ENCODE peak calls at places on chromosomes 13 and 19, in five cellular contexts. S is mucosa of descending colon, R is IMR-90, O is psoas muscle, D is hepatocyte. T is an unnamed sample.

GRCh38 chr19:53057904-53058579 is 13.5 kb downstream of the ERVV-2 start:
- DNase-seq in S (no peak), R (no peak), O (no peak), D (peak), T (no peak)

GRCh38 chr19:1247747-1248453 is 483 bp upstream of the MIDN start:
- DNase-seq in S (peak), R (peak), O (peak), D (peak), T (no peak)

GRCh38 chr13:50840327-50840726 is 3.2 kb downstream of the DLEU7 start:
- DNase-seq in S (no peak), R (no peak), O (no peak), D (no peak), T (no peak)

GRCh38 chr19:32550666-32551065 is 30.3 kb upstream of the PDCD5 start:
- DNase-seq in S (no peak), R (no peak), O (no peak), D (no peak), T (no peak)

GRCh38 chr13:111411186-111411858 is 90.9 kb downstream of the TEX29 start:
- DNase-seq in S (no peak), R (no peak), O (no peak), D (no peak), T (no peak)

GRCh38 chr19:55269299-55269698 is 10.5 kb upstream of the PPP6R1 start:
- DNase-seq in S (no peak), R (no peak), O (no peak), D (no peak), T (no peak)

GRCh38 chr13:78428646-78429045 is 174.7 kb downstream of the POU4F1 start:
- DNase-seq in S (no peak), R (no peak), O (no peak), D (no peak), T (no peak)

GRCh38 chr19:31991984-31992655 is 353.3 kb upstream of the ZNF507 start:
- DNase-seq in S (no peak), R (no peak), O (no peak), D (no peak), T (no peak)

GRCh38 chr13:73544175-73544574 is 485.4 kb downstream of the KLF5 start:
- DNase-seq in S (no peak), R (no peak), O (no peak), D (no peak), T (no peak)

GRCh38 chr13:95834134-95834765 is 157.3 kb downstream of the DNAJC3 start:
- DNase-seq in S (peak), R (peak), O (peak), D (peak), T (no peak)

GRCh38 chr13:106533101-106533939 is 2.1 kb downstream of the EFNB2 start:
- DNase-seq in S (peak), R (peak), O (peak), D (peak), T (peak)

GRCh38 chr13:64293923-64294322 is 2878.3 kb upstream of the PCDH20 start:
- DNase-seq in S (no peak), R (peak), O (no peak), D (no peak), T (no peak)

GRCh38 chr13:27868639-27869435 is 51.0 kb upstream of the PDX1 start:
- DNase-seq in S (no peak), R (peak), O (no peak), D (peak), T (no peak)

GRCh38 chr13:29260684-29261083 is 334.8 kb downstream of the SLC7A1 start:
- DNase-seq in S (no peak), R (no peak), O (no peak), D (peak), T (no peak)

GRCh38 chr19:1373534-1374249 is 10.0 kb upstream of the NDUFS7 start:
- DNase-seq in S (no peak), R (peak), O (no peak), D (peak), T (no peak)

GRCh38 chr13:112065521-112065866 is 1.5 kb upstream of the SOX1 start:
- DNase-seq in S (no peak), R (no peak), O (no peak), D (no peak), T (no peak)

GRCh38 chr13:44197791-44198770 is 175.5 kb upstream of the SERP2 start:
- DNase-seq in S (no peak), R (peak), O (no peak), D (no peak), T (no peak)

GRCh38 chr13:44193731-44194130 is 179.9 kb upstream of the SERP2 start:
- DNase-seq in S (no peak), R (no peak), O (no peak), D (no peak), T (no peak)

GRCh38 chr13:44198826-44199225 is 174.8 kb upstream of the SERP2 start:
- DNase-seq in S (no peak), R (no peak), O (no peak), D (no peak), T (no peak)

GRCh38 chr13:44196186-44196751 is 177.4 kb upstream of the SERP2 start:
- DNase-seq in S (no peak), R (no peak), O (no peak), D (no peak), T (no peak)

GRCh38 chr13:44199627-44200207 is 173.9 kb upstream of the SERP2 start:
- DNase-seq in S (no peak), R (no peak), O (peak), D (peak), T (no peak)
- TF ChIP-seq CTCF in S (no peak), R (no peak), O (no peak), D (no peak), T (no peak)

DNA sequence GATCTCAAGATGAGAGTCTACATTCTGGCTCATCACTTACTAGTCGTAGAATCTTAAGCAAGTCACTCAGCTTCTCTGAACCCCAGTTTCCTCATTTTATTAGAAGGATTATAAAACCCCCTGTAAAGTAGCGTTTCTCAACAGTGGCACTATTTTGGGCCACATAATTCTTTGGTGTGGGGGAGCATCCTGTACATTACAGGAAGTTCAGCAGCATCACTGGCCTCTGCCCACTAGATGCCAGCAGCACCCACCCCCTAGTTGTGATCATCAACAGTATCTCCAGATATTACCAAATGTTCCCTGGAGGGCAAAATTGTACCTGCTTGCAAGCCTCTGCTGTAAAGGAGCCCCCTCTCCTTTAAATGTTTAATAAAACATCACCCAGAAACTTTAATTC is 22.6 kb downstream of the STARD13 start:
- DNase-seq in S (no peak), R (no peak), O (no peak), D (no peak), T (no peak)
- TF ChIP-seq CTCF in S (no peak), R (peak), O (no peak), D (no peak), T (no peak)

DNA sequence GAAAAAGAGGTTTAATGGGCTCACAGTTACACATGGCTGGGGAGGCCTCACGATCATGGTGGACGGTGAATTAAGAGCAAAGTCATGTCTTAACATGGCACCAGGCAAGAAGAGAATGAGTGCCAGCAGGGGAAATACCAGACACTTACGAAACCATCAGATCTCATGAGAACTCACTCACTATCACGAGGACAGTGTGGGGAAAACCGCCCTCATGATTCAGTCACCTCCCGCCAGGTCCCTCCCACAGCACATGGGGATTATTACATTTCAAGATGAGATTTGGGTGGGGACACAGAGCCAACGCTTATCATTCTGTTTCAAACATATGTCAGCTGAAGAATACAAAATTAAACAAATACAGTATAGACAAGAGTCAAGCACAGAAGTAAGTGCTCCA is 165.1 kb downstream of the PCCA start:
- DNase-seq in S (no peak), R (no peak), O (no peak), D (no peak), T (no peak)
- TF ChIP-seq CTCF in S (no peak), R (no peak), O (no peak), D (no peak), T (no peak)

GRCh38 chr13:101576452-101576851 is 124.0 kb downstream of the ITGBL1 start:
- DNase-seq in S (no peak), R (peak), O (no peak), D (no peak), T (no peak)

GRCh38 chr13:101579291-101579802 is 126.9 kb downstream of the ITGBL1 start:
- DNase-seq in S (no peak), R (peak), O (no peak), D (peak), T (no peak)

GRCh38 chr13:101572456-101572855 is 120.0 kb downstream of the ITGBL1 start:
- DNase-seq in S (no peak), R (peak), O (no peak), D (no peak), T (no peak)

GRCh38 chr13:101575591-101575990 is 123.1 kb downstream of the ITGBL1 start:
- DNase-seq in S (no peak), R (no peak), O (no peak), D (no peak), T (no peak)

DNA sequence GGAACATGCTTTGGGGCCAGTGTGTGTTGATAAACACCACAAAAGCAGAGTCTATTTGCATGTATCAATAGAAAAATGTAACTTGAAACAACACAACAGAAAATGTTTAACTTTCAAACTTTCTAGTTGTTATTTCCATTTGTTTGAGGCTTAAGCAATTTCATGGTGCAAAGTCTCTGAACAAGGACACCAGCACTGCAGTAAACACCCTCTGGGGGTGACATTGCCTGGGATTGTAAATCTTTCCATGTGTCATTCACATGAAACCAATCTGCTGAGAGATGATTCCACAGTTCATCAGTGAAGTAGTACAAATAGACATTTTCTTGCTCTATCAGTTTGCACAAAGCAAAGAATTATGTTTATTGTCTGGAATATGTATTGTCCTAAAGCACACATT is 124.5 kb downstream of the ITGBL1 start:
- DNase-seq in S (no peak), R (no peak), O (no peak), D (peak), T (no peak)
- TF ChIP-seq CTCF in S (no peak), R (no peak), O (no peak), D (no peak), T (no peak)

GRCh38 chr13:110108348-110109139 is 198.4 kb downstream of the COL4A1 start:
- DNase-seq in S (peak), R (peak), O (peak), D (peak), T (peak)

GRCh38 chr13:110109910-110110309 is 197.0 kb downstream of the COL4A1 start:
- DNase-seq in S (peak), R (peak), O (peak), D (peak), T (peak)

GRCh38 chr13:110109140-110109783 is 197.7 kb downstream of the COL4A1 start:
- DNase-seq in S (no peak), R (no peak), O (no peak), D (no peak), T (no peak)

GRCh38 chr13:110106726-110107125 is 200.2 kb downstream of the COL4A1 start:
- DNase-seq in S (no peak), R (no peak), O (no peak), D (peak), T (peak)

GRCh38 chr13:110107568-110108347 is 199.2 kb downstream of the COL4A1 start:
- DNase-seq in S (no peak), R (no peak), O (no peak), D (no peak), T (peak)
- TF ChIP-seq CTCF in S (no peak), R (peak), O (peak), D (no peak), T (no peak)